ENCODE peak calls at places on chromosome 19, in nine cellular contexts. S is brain microvascular endothelial cell; Z is H54; N is esophagus squamous epithelium; E is C1 segment of cervical spinal cord; C is psoas muscle; F is pulmonary artery endothelial cell; P is NCI-H2107; I is activated CD4-positive, alpha-beta T cell treated with anti-CD3 and anti-CD28 coated beads, Interleukin-2, amount 50 U/mL, for 4 hours. W is an unnamed sample.

GRCh38 chr19:28949027-28949426 is 263.9 kb downstream of the UQCRFS1 start:
- DNase-seq in Z (no peak), F (no peak), P (no peak), E (no peak), I (no peak), C (no peak), S (no peak), N (no peak), W (no peak)

GRCh38 chr19:3507371-3508120 is 1.4 kb downstream of the FZR1 start:
- DNase-seq in S (no peak), P (no peak), N (no peak), Z (no peak), C (no peak), I (peak; percentile 54), F (no peak), E (no peak), W (no peak)

GRCh38 chr19:14450168-14450874 is 17.2 kb downstream of the PKN1 start:
- DNase-seq in N (no peak), P (no peak), C (peak; percentile 41), S (peak; percentile 28), I (peak; percentile 39), Z (no peak), E (no peak), F (no peak), W (no peak)

GRCh38 chr19:2774083-2774679 is 8.9 kb downstream of the SGTA start:
- DNase-seq in E (no peak), Z (no peak), I (no peak), N (no peak), S (no peak), F (no peak), P (no peak), C (no peak), W (no peak)

GRCh38 chr19:45376045-45376724 is 5.8 kb upstream of the ERCC2 start:
- DNase-seq in E (no peak), F (peak; percentile 91), N (no peak), I (no peak), Z (peak; percentile 57), S (peak; percentile 93), P (no peak), C (peak; percentile 55), W (peak; percentile 86)

GRCh38 chr19:31448221-31448657 is 99.0 kb upstream of the TSHZ3 start:
- DNase-seq in S (peak; percentile 65), F (no peak), I (no peak), C (peak; percentile 72), Z (peak; percentile 29), N (no peak), E (no peak), P (no peak), W (no peak)

GRCh38 chr19:11227201-11227886 is 12.1 kb upstream of the ANGPTL8 start:
- DNase-seq in F (no peak), E (no peak), N (no peak), P (no peak), I (no peak), Z (no peak), C (no peak), S (no peak), W (no peak)

GRCh38 chr19:46350029-46350757 is 3.3 kb downstream of the PPP5C start:
- DNase-seq in I (no peak), S (no peak), C (no peak), P (no peak), Z (no peak), F (no peak), E (no peak), N (no peak), W (no peak)

GRCh38 chr19:8069116-8069973 is 16.8 kb downstream of the CCL25 start:
- DNase-seq in P (no peak), C (no peak), I (no peak), Z (no peak), E (peak; percentile 16), F (no peak), S (no peak), N (no peak), W (no peak)

GRCh38 chr19:35206379-35206778 is 22.2 kb downstream of the FAM187B start:
- DNase-seq in I (peak; percentile 40), S (no peak), P (no peak), N (no peak), C (no peak), F (no peak), E (no peak), Z (no peak), W (no peak)

GRCh38 chr19:10402441-10403038 is 802 bp downstream of the CDC37 start:
- DNase-seq in P (no peak), E (no peak), S (no peak), F (peak; percentile 39), C (peak; percentile 46), N (no peak), I (no peak), Z (no peak), W (no peak)

GRCh38 chr19:40347476-40348124 is 597 bp downstream of the C19orf47 start:
- DNase-seq in E (no peak), N (no peak), C (no peak), P (no peak), I (no peak), Z (no peak), F (no peak), S (no peak), W (no peak)

GRCh38 chr19:19345970-19346369 is 25.3 kb downstream of the MAU2 start:
- DNase-seq in S (no peak), C (no peak), P (no peak), Z (no peak), I (no peak), N (no peak), F (no peak), E (no peak), W (no peak)

GRCh38 chr19:42076375-42076944 is 494 bp downstream of the ZNF574 start:
- DNase-seq in Z (no peak), N (no peak), C (no peak), E (no peak), P (no peak), S (no peak), I (peak; percentile 35), F (no peak), W (no peak)

GRCh38 chr19:43618921-43619261 is 538 bp downstream of the ZNF428 start:
- DNase-seq in Z (no peak), C (no peak), S (peak; percentile 36), P (no peak), N (no peak), I (peak; percentile 20), E (peak; percentile 75), F (no peak), W (no peak)